ENCODE peak calls at places on chromosomes 12 and 14, in ten cellular contexts. Z is choroid plexus epithelial cell, C is transverse colon, O is foreskin fibroblast, F is upper lobe of right lung, Q is fibroblast of mammary gland, X is GM10248, U is fibroblast of lung, E is BJ, Y is left ventricle myocardium inferior. B is an unnamed sample.

GRCh38 chr14:93619176-93619793 is 169.0 kb downstream of the PRIMA1 start:
- DNase-seq in Z (peak), C (peak), O (peak), F (no peak), Q (peak), X (peak), U (peak), E (no peak), Y (no peak), B (peak)

GRCh38 chr12:100539209-100539608 is 34.3 kb upstream of the GAS2L3 start:
- DNase-seq in Z (peak), C (no peak), O (no peak), F (no peak), Q (peak), X (peak), U (peak), E (no peak), Y (no peak), B (no peak)

GRCh38 chr12:131473721-131474709 is 236.9 kb upstream of the SFSWAP start:
- DNase-seq in Z (no peak), C (no peak), O (no peak), F (no peak), Q (no peak), X (no peak), U (no peak), E (no peak), Y (no peak), B (no peak)

GRCh38 chr12:1373887-1374286 is 220.5 kb downstream of the FBXL14 start:
- DNase-seq in Z (peak), C (no peak), O (peak), F (no peak), Q (peak), X (no peak), U (peak), E (peak), Y (no peak), B (peak)

GRCh38 chr14:101965796-101966718 is 1.7 kb downstream of the DYNC1H1 start:
- DNase-seq in Z (peak), C (no peak), O (no peak), F (no peak), Q (peak), X (no peak), U (no peak), E (no peak), Y (no peak), B (no peak)

GRCh38 chr14:98606041-98606640 is 665.9 kb downstream of the BCL11B start:
- DNase-seq in Z (no peak), C (no peak), O (no peak), F (no peak), Q (no peak), X (no peak), U (no peak), E (no peak), Y (no peak), B (no peak)

GRCh38 chr12:112808176-112808575 is 16.6 kb downstream of the RPH3A start:
- DNase-seq in Z (no peak), C (no peak), O (no peak), F (no peak), Q (no peak), X (no peak), U (no peak), E (no peak), Y (no peak), B (no peak)

GRCh38 chr12:120230326-120230973 is 29.5 kb upstream of the RPLP0 start:
- DNase-seq in Z (peak), C (peak), O (peak), F (no peak), Q (peak), X (no peak), U (peak), E (peak), Y (peak), B (peak)

GRCh38 chr14:98751110-98751509 is 520.9 kb downstream of the BCL11B start:
- DNase-seq in Z (no peak), C (no peak), O (no peak), F (no peak), Q (no peak), X (no peak), U (no peak), E (no peak), Y (no peak), B (no peak)

GRCh38 chr12:49903351-49903699 is 375 bp downstream of the FAIM2 start:
- DNase-seq in Z (no peak), C (no peak), O (no peak), F (no peak), Q (no peak), X (no peak), U (no peak), E (no peak), Y (no peak), B (no peak)

GRCh38 chr12:30827406-30828055 is 72.8 kb upstream of the CAPRIN2 start:
- DNase-seq in Z (no peak), C (no peak), O (no peak), F (no peak), Q (no peak), X (no peak), U (no peak), E (no peak), Y (no peak), B (no peak)

GRCh38 chr14:93734086-93734822 is 54.0 kb downstream of the PRIMA1 start:
- DNase-seq in Z (no peak), C (no peak), O (no peak), F (no peak), Q (no peak), X (no peak), U (no peak), E (no peak), Y (no peak), B (no peak)

GRCh38 chr14:68775614-68776126 is 17.2 kb downstream of the ZFP36L1 start:
- DNase-seq in Z (no peak), C (no peak), O (no peak), F (peak), Q (no peak), X (no peak), U (no peak), E (no peak), Y (no peak), B (no peak)

GRCh38 chr14:95250126-95250824 is 69.4 kb downstream of the CLMN start:
- DNase-seq in Z (no peak), C (no peak), O (no peak), F (no peak), Q (no peak), X (no peak), U (no peak), E (no peak), Y (no peak), B (no peak)

DNA sequence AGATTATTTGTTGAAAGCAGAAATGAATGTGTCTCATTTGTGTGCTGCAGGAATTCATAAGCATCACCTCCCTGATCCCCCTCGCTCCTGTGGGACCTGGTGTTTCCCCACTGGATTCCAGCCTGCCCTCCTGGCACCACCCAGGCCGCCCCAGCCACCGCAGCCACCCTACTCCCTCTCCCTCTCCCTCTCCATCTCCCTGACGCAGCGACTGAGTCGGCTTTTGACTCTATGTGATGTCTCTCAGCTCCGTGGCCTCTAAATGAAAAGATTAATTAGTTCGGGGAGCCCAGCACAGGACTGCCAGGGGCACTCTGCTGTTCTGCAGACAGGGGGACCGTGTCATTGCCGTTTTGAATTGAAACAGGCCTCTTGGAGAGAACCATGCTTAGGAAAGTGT is 157.7 kb upstream of the C14orf180 start:
- DNase-seq in Z (no peak), C (no peak), O (no peak), F (no peak), Q (no peak), X (no peak), U (no peak), E (no peak), Y (no peak), B (no peak)
- TF ChIP-seq CTCF in Z (no peak), C (no peak), O (no peak), F (no peak), Q (no peak), X (no peak), U (no peak), E (no peak), Y (no peak), B (no peak)

DNA sequence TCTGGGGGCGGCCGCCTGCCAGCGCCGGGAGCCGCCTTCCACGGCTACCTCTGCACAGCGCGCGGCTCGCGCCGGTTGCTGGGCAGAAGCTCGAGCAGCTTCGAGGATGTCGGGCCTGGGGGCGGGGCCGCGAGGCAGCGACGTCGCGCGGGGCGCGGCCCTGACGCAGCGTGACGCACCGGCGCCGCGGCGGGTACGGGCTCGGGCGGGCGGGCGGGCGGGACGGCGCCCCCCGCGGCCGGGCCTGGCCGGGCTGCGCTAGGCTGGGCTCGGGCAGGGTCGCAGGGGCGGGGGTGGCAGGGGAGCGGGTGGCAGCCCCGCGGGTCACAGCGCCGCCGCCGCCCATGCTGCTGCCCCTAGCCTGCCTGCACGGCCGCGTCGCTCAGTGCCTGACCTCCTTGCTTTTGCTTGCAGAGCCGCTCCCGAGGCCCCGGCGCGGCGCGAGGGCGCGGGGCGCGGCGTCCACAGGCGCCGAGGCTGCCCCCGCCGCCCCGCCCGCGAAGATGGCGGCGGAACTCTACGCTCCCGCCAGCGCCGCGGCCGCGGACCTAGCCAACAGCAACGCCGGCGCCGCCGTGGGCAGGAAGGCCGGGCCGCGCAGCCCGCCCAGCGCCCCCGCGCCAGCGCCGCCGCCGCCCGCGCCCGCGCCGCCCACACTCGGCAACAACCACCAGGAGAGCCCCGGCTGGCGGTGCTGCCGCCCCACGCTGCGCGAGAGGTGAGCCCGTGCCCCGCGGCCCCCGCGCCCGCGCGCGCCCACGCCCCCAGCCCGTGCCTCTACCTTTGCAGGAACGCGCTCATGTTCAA is at the start of gene BTBD6:
- DNase-seq in Z (peak), C (peak), O (peak), F (peak), Q (peak), X (peak), U (peak), E (peak), Y (peak), B (peak)
- TF ChIP-seq CTCF in Z (no peak), C (no peak), O (no peak), F (no peak), Q (no peak), X (no peak), U (no peak), E (no peak), Y (no peak), B (no peak)

GRCh38 chr14:79253576-79253975 is 957.7 kb downstream of the DIO2 start:
- DNase-seq in Z (no peak), C (no peak), O (no peak), F (no peak), Q (no peak), X (no peak), U (no peak), E (no peak), Y (no peak), B (no peak)

GRCh38 chr14:79251278-79251677 is 960.0 kb downstream of the DIO2 start:
- DNase-seq in Z (no peak), C (no peak), O (no peak), F (no peak), Q (no peak), X (no peak), U (no peak), E (no peak), Y (no peak), B (no peak)

GRCh38 chr14:79254069-79254775 is 957.1 kb downstream of the DIO2 start:
- DNase-seq in Z (peak), C (no peak), O (peak), F (no peak), Q (peak), X (no peak), U (peak), E (peak), Y (no peak), B (peak)

GRCh38 chr14:79260406-79260805 is 950.9 kb downstream of the DIO2 start:
- DNase-seq in Z (no peak), C (no peak), O (no peak), F (no peak), Q (no peak), X (no peak), U (no peak), E (no peak), Y (no peak), B (no peak)

GRCh38 chr14:79256311-79256879 is 954.9 kb downstream of the DIO2 start:
- DNase-seq in Z (no peak), C (no peak), O (no peak), F (no peak), Q (no peak), X (no peak), U (no peak), E (no peak), Y (no peak), B (no peak)
- TF ChIP-seq CTCF in Z (no peak), C (no peak), O (no peak), F (no peak), Q (no peak), X (no peak), U (no peak), E (no peak), Y (no peak), B (no peak)

DNA sequence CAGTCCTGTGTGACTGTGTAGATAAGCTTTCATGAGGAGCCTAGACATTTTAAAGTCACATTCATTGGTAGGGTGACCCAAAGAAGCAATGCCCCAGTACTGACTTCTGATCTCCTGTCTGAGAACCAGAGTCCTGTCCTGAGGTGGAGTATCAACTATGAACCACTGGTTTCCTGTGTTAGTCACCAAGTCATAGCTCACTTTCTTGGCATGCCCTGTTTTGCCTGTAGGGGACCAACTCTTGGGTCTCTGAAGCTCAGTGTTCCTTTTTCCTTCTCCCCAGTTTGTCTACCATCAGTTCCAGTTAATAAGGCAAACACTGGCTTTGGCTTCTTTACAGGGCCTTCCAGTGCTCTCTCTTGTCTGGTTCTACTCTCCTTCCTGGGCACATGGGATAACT is 97.4 kb downstream of the C12orf75 start:
- DNase-seq in Z (peak), C (no peak), O (no peak), F (no peak), Q (peak), X (no peak), U (no peak), E (no peak), Y (no peak), B (no peak)
- TF ChIP-seq CTCF in Z (peak), C (no peak), O (no peak), F (no peak), Q (peak), X (no peak), U (no peak), E (peak), Y (no peak), B (peak)

B was measured in HFFc6.